ENCODE peak calls at places on chromosomes 6 and 20, in five cellular contexts. O is IMR-90, S is K562, A is GM12878, L is HepG2. N is an unnamed sample.

GRCh38 chr6:43274916-43275597 is 23.0 kb upstream of the SLC22A7 start:
- DNase-seq in O (no peak), A (no peak), S (no peak), L (peak), N (peak)

GRCh38 chr6:108168501-108168979 is 2.7 kb downstream of the NR2E1 start:
- DNase-seq in S (no peak), L (peak), A (no peak), O (no peak), N (peak)

GRCh38 chr6:27753668-27754407 is 158.4 kb downstream of the OR2B2 start:
- DNase-seq in A (peak), O (peak), L (peak), S (peak), N (peak)

GRCh38 chr6:154377726-154378125 is 21.1 kb upstream of the IPCEF1 start:
- DNase-seq in L (no peak), O (no peak), S (peak), A (no peak), N (no peak)

GRCh38 chr6:11323666-11324452 is 91.4 kb upstream of the NEDD9 start:
- DNase-seq in S (no peak), O (no peak), A (peak), L (peak), N (no peak)

GRCh38 chr6:95487817-95488216 is 89.5 kb upstream of the MANEA start:
- DNase-seq in L (no peak), A (no peak), S (no peak), O (no peak), N (no peak)

GRCh38 chr20:23350855-23351838 is 556 bp downstream of the NXT1 start:
- DNase-seq in S (peak), L (peak), A (no peak), O (peak), N (peak)

GRCh38 chr20:17298751-17299150 is 71.9 kb downstream of the PCSK2 start:
- DNase-seq in L (no peak), S (no peak), A (no peak), O (no peak), N (no peak)

GRCh38 chr6:136471922-136472321 is 78.3 kb downstream of the MAP7 start:
- DNase-seq in A (no peak), O (no peak), L (no peak), S (no peak), N (no peak)

GRCh38 chr6:15538106-15538505 is 124.7 kb downstream of the DTNBP1 start:
- DNase-seq in O (no peak), L (no peak), A (no peak), S (no peak), N (no peak)

GRCh38 chr6:114810468-114810867 is 467.6 kb upstream of the HS3ST5 start:
- DNase-seq in S (no peak), L (no peak), O (no peak), A (no peak), N (no peak)

GRCh38 chr6:41344865-41345264 is 9.5 kb downstream of the NCR2 start:
- DNase-seq in L (no peak), S (no peak), A (no peak), O (no peak), N (no peak)
- TF ChIP-seq MXI1 in L (no peak), S (no peak), A (no peak), O (no peak), N (no peak)

GRCh38 chr6:14000901-14001300 is 76.1 kb downstream of the RNF182 start:
- DNase-seq in O (peak), A (no peak), S (no peak), L (no peak), N (no peak)

GRCh38 chr6:14002176-14002947 is 77.6 kb downstream of the RNF182 start:
- DNase-seq in O (no peak), A (no peak), S (no peak), L (no peak), N (no peak)

GRCh38 chr6:14004258-14004657 is 79.5 kb downstream of the RNF182 start:
- DNase-seq in L (no peak), O (no peak), S (no peak), A (no peak), N (peak)

GRCh38 chr6:13998356-13998755 is 73.6 kb downstream of the RNF182 start:
- DNase-seq in O (no peak), L (no peak), S (no peak), A (no peak), N (no peak)

DNA sequence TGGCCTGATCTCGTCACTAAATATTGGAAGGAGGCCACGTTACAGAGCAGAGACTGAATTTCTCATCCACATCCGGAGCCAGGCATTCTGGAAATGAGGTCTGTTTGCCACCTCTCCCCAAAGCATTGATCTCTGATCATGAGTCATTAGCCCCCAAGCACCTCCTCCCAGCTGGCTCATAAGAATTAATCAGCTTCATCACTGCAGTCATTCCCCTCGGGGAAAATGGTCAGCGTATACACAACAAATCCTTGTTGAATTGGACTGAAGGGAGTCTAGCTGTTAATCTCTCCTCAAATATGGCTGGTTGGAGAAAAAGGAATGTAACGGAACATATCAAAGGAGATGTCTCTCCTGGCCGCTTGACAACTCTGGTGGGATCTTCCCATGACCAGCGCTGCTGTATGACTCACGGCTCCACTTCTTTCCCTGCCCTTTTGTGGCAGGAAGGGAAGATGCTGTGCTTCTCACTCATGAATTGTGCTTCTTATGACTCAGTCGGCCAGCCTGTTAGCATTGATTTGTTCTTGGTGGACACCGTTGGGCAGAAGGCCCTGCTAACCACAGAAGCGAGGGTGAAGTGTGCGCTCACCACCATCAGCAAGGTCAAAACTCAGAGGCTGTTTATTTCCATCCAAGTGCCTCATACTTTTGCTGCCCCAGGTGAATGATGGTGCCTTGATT is 76.7 kb downstream of the RNF182 start:
- DNase-seq in S (no peak), O (peak), L (peak), A (no peak), N (peak)
- H2AFZ ChIP-seq in S (peak), O (peak), L (no peak), A (no peak), N (peak)

GRCh38 chr20:5080384-5080877 is 39.3 kb downstream of the PCNA start:
- DNase-seq in S (no peak), L (no peak), O (peak), A (peak), N (no peak)
- TF ChIP-seq MXI1 in S (no peak), L (no peak), O (no peak), A (no peak), N (no peak)

GRCh38 chr6:111662794-111663231 is 57.1 kb upstream of the TRAF3IP2 start:
- DNase-seq in L (no peak), S (no peak), A (no peak), O (peak), N (peak)
- H2AFZ ChIP-seq in L (no peak), S (no peak), A (no peak), O (peak), N (peak)

DNA sequence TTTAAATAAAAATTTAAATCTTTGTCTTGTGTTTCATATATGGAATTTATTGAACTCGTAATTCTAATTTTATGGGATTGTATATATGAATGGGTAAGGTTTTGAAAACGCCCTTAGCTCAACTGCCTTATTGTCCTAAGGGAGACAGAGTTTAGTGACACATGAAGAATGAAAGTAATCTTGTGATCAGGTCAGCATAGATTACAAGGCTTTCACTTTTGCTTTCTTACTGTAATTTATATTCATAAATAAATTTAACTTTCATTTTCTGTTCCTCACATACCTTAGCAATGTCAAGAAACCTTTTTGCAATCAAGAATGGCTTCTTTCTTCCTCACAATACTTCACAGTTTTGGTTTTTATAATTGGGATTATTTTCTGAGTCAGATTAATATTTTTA is 14.4 kb downstream of the KPNA5 start:
- DNase-seq in L (no peak), O (no peak), S (no peak), A (peak), N (no peak)
- TF ChIP-seq MXI1 in L (no peak), O (no peak), S (no peak), A (no peak), N (no peak)